ENCODE peak calls at places on chromosomes 3 and 15, in five cellular contexts. One of them, this sample, is unnamed.

GRCh38 chr15:65903296-65904073 is 34.2 kb downstream of the RAB11A start:
- DNase-seq in GM12878: no peak
- DNase-seq in mesendoderm: peak; percentile 73
- DNase-seq in GM23338: no peak
- DNase-seq in GM23248: no peak
- DNase-seq in this sample: no peak

GRCh38 chr3:138118863-138119766 is 3.7 kb upstream of the DZIP1L start:
- DNase-seq in mesendoderm: peak; percentile 91
- DNase-seq in GM23338: peak; percentile 93
- DNase-seq in GM12878: peak; percentile 25
- DNase-seq in GM23248: peak; percentile 81
- DNase-seq in this sample: peak; percentile 77

GRCh38 chr15:63531586-63531985 is 27.2 kb downstream of the USP3 start:
- DNase-seq in GM23338: peak; percentile 70
- DNase-seq in GM23248: no peak
- DNase-seq in mesendoderm: peak; percentile 42
- DNase-seq in GM12878: no peak
- DNase-seq in this sample: no peak

GRCh38 chr15:101134780-101135179 is 117.1 kb downstream of the CHSY1 start:
- DNase-seq in mesendoderm: no peak
- DNase-seq in GM12878: no peak
- DNase-seq in GM23248: no peak
- DNase-seq in GM23338: no peak
- DNase-seq in this sample: no peak

GRCh38 chr15:68730491-68731317 is 90.0 kb downstream of the ANP32A start:
- DNase-seq in GM23248: peak; percentile 68
- DNase-seq in GM12878: no peak
- DNase-seq in GM23338: peak; percentile 78
- DNase-seq in mesendoderm: peak; percentile 81
- DNase-seq in this sample: peak; percentile 76

GRCh38 chr15:29066310-29066709 is 180.5 kb downstream of the APBA2 start:
- DNase-seq in GM23338: no peak
- DNase-seq in mesendoderm: no peak
- DNase-seq in GM12878: no peak
- DNase-seq in GM23248: no peak
- DNase-seq in this sample: no peak

GRCh38 chr3:41007399-41007798 is 191.9 kb upstream of the CTNNB1 start:
- DNase-seq in GM23248: no peak
- DNase-seq in GM23338: no peak
- DNase-seq in GM12878: no peak
- DNase-seq in mesendoderm: no peak
- DNase-seq in this sample: no peak

GRCh38 chr3:193933451-193933850 is 202.5 kb upstream of the HES1 start:
- DNase-seq in mesendoderm: no peak
- DNase-seq in GM23338: no peak
- DNase-seq in GM12878: no peak
- DNase-seq in GM23248: no peak
- DNase-seq in this sample: no peak

GRCh38 chr15:71629147-71629760 is 181.1 kb upstream of the NR2E3 start:
- DNase-seq in GM23338: peak; percentile 21
- DNase-seq in mesendoderm: peak; percentile 54
- DNase-seq in GM23248: no peak
- DNase-seq in GM12878: no peak
- DNase-seq in this sample: no peak

GRCh38 chr3:62049033-62049432 is 324.3 kb downstream of the FEZF2 start:
- DNase-seq in GM23338: no peak
- DNase-seq in GM12878: no peak
- DNase-seq in mesendoderm: no peak
- DNase-seq in GM23248: no peak
- DNase-seq in this sample: no peak

GRCh38 chr3:187321766-187322165 is 30.2 kb upstream of the MASP1 start:
- DNase-seq in GM23248: no peak
- DNase-seq in mesendoderm: no peak
- DNase-seq in GM23338: no peak
- DNase-seq in GM12878: no peak
- DNase-seq in this sample: no peak

GRCh38 chr3:116863842-116864626 is 154.5 kb downstream of the TUSC7 start:
- DNase-seq in GM12878: peak; percentile 17
- DNase-seq in GM23248: peak; percentile 64
- DNase-seq in GM23338: peak; percentile 75
- DNase-seq in mesendoderm: peak; percentile 80
- DNase-seq in this sample: peak; percentile 79

GRCh38 chr3:12986986-12987385 is 86.2 kb downstream of the IQSEC1 start:
- DNase-seq in mesendoderm: no peak
- DNase-seq in GM12878: no peak
- DNase-seq in GM23338: no peak
- DNase-seq in GM23248: no peak
- DNase-seq in this sample: no peak

GRCh38 chr3:17935217-17935616 is 192.8 kb upstream of the TBC1D5 start:
- DNase-seq in GM23248: no peak
- DNase-seq in mesendoderm: no peak
- DNase-seq in GM23338: no peak
- DNase-seq in GM12878: no peak
- DNase-seq in this sample: no peak

GRCh38 chr3:171302009-171302408 is 158.2 kb downstream of the TNIK start:
- DNase-seq in GM12878: no peak
- DNase-seq in mesendoderm: no peak
- DNase-seq in GM23248: no peak
- DNase-seq in GM23338: no peak
- DNase-seq in this sample: no peak

GRCh38 chr3:171309906-171310359 is 150.3 kb downstream of the TNIK start:
- DNase-seq in GM12878: no peak
- DNase-seq in mesendoderm: peak; percentile 36
- DNase-seq in GM23338: no peak
- DNase-seq in GM23248: peak; percentile 82
- DNase-seq in this sample: peak; percentile 76

GRCh38 chr3:171307988-171308387 is 152.2 kb downstream of the TNIK start:
- DNase-seq in mesendoderm: no peak
- DNase-seq in GM12878: no peak
- DNase-seq in GM23248: no peak
- DNase-seq in GM23338: no peak
- DNase-seq in this sample: no peak

GRCh38 chr3:171311784-171312183 is 148.4 kb downstream of the TNIK start:
- DNase-seq in GM23248: no peak
- DNase-seq in mesendoderm: no peak
- DNase-seq in GM23338: no peak
- DNase-seq in GM12878: no peak
- DNase-seq in this sample: peak; percentile 68

DNA sequence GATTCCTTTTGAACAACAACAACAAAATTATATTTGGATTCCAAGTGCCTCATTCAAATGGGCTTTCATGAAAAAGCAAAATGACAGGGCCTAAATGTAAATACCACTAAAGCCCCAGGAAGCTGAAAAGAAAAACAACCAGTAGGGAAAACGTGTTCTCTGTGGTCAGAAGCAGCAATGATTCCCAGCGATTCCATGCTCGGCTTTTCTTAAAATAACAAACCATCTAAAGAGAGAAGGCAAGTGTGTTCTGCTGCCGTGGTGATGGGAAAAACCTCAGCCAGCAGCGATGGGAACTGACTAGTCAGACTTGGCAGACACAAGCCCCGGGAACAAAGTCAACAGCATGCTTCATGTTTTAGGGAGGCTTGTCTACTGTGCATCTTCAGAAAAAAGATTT is 153.6 kb downstream of the TNIK start:
- DNase-seq in GM23338: peak; percentile 16
- DNase-seq in GM23248: peak; percentile 91
- DNase-seq in mesendoderm: no peak
- DNase-seq in GM12878: no peak
- DNase-seq in this sample: peak; percentile 90
- H3K4me2 ChIP-seq in GM23338: no peak overlapping the region
- H3K4me2 ChIP-seq in GM23248: peak overlapping the region; percentile 55
- H3K4me2 ChIP-seq in mesendoderm: no peak overlapping the region
- H3K4me2 ChIP-seq in GM12878: no peak overlapping the region
- H3K4me2 ChIP-seq in this sample: peak overlapping the region; percentile 37

GRCh38 chr3:42652251-42652610 is 1.3 kb upstream of the ZBTB47 start:
- DNase-seq in GM12878: no peak
- DNase-seq in GM23248: peak; percentile 34
- DNase-seq in mesendoderm: no peak
- DNase-seq in GM23338: no peak
- DNase-seq in this sample: no peak
- H3K4me2 ChIP-seq in GM12878: peak overlapping the region; percentile 90
- H3K4me2 ChIP-seq in GM23248: peak overlapping the region; percentile 85
- H3K4me2 ChIP-seq in mesendoderm: no peak overlapping the region
- H3K4me2 ChIP-seq in GM23338: peak overlapping the region; percentile 90
- H3K4me2 ChIP-seq in this sample: peak overlapping the region; percentile 79

GRCh38 chr3:77414881-77415280 is 375.0 kb downstream of the ROBO2 start:
- DNase-seq in GM23248: no peak
- DNase-seq in GM23338: no peak
- DNase-seq in mesendoderm: no peak
- DNase-seq in GM12878: no peak
- DNase-seq in this sample: no peak

GRCh38 chr3:77412591-77412990 is 372.7 kb downstream of the ROBO2 start:
- DNase-seq in mesendoderm: peak; percentile 13
- DNase-seq in GM12878: no peak
- DNase-seq in GM23338: no peak
- DNase-seq in GM23248: peak; percentile 32
- DNase-seq in this sample: no peak

GRCh38 chr3:77411334-77411733 is 371.4 kb downstream of the ROBO2 start:
- DNase-seq in GM23338: no peak
- DNase-seq in mesendoderm: no peak
- DNase-seq in GM23248: no peak
- DNase-seq in GM12878: no peak
- DNase-seq in this sample: no peak

GRCh38 chr3:77407454-77407853 is 367.6 kb downstream of the ROBO2 start:
- DNase-seq in GM12878: no peak
- DNase-seq in GM23248: no peak
- DNase-seq in GM23338: no peak
- DNase-seq in mesendoderm: peak; percentile 30
- DNase-seq in this sample: no peak

DNA sequence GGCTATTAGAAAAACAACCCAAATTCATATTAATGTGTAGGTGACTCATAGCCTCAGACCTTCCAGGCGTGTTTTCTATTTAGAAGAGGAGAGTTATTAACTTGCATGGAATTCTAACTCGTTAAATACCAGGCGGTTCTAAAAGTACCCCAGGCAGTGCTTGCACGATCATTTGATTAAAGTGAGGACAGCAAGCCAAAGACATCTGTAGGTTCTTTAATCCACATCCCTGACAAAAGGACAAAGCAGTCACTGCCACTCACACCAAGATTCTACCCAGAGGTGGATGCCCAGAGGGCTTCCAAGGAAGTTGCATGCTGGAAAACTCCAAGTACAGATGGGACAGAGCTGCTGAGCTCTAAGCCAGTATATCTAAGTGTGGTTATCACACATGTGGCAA is 372.1 kb downstream of the ROBO2 start:
- DNase-seq in GM23338: no peak
- DNase-seq in mesendoderm: peak; percentile 11
- DNase-seq in GM23248: peak; percentile 68
- DNase-seq in GM12878: no peak
- DNase-seq in this sample: no peak
- H3K4me2 ChIP-seq in GM23338: no peak overlapping the region
- H3K4me2 ChIP-seq in mesendoderm: no peak overlapping the region
- H3K4me2 ChIP-seq in GM23248: peak overlapping the region; percentile 45
- H3K4me2 ChIP-seq in GM12878: no peak overlapping the region
- H3K4me2 ChIP-seq in this sample: no peak overlapping the region

GRCh38 chr3:195259564-195260285 is 11.2 kb downstream of the XXYLT1 start:
- DNase-seq in GM12878: peak; percentile 69
- DNase-seq in GM23248: peak; percentile 97
- DNase-seq in GM23338: peak; percentile 95
- DNase-seq in mesendoderm: peak; percentile 93
- DNase-seq in this sample: peak; percentile 96

GRCh38 chr3:195258449-195259145 is 12.4 kb downstream of the XXYLT1 start:
- DNase-seq in GM23338: no peak
- DNase-seq in GM12878: no peak
- DNase-seq in GM23248: no peak
- DNase-seq in mesendoderm: no peak
- DNase-seq in this sample: peak; percentile 45

GRCh38 chr3:195257454-195258448 is 13.2 kb downstream of the XXYLT1 start:
- DNase-seq in mesendoderm: no peak
- DNase-seq in GM12878: no peak
- DNase-seq in GM23338: no peak
- DNase-seq in GM23248: no peak
- DNase-seq in this sample: no peak

GRCh38 chr3:195260286-195260905 is 10.6 kb downstream of the XXYLT1 start:
- DNase-seq in mesendoderm: peak; percentile 82
- DNase-seq in GM23338: peak; percentile 84
- DNase-seq in GM12878: no peak
- DNase-seq in GM23248: peak; percentile 29
- DNase-seq in this sample: peak; percentile 53

DNA sequence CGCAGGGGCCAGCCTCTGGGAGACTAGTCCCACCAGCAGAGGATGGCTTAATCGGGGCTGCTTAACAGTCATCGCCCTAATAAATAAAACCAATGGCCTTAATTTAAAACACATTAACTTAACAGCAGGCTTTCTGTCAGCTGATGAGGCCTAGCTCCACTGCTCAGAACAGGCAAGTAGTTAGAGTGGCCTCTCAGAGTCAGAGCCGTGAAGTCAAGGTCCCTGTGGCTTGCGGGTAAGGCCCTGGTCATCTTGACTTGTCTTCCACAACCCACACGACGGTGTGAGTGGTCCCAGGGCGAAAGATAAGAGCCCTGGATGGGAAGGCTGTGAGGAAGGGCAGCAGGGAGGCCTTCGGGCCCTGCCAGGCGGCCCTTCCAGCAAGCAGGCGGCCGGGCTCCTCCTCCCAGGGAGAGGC is 11.8 kb downstream of the XXYLT1 start:
- DNase-seq in GM23248: peak; percentile 76
- DNase-seq in GM12878: no peak
- DNase-seq in GM23338: no peak
- DNase-seq in mesendoderm: peak; percentile 79
- DNase-seq in this sample: peak; percentile 69
- H3K4me2 ChIP-seq in GM23248: peak overlapping the region; percentile 68
- H3K4me2 ChIP-seq in GM12878: peak overlapping the region; percentile 67
- H3K4me2 ChIP-seq in GM23338: peak overlapping the region; percentile 86
- H3K4me2 ChIP-seq in mesendoderm: peak overlapping the region; percentile 61
- H3K4me2 ChIP-seq in this sample: peak overlapping the region; percentile 39

DNA sequence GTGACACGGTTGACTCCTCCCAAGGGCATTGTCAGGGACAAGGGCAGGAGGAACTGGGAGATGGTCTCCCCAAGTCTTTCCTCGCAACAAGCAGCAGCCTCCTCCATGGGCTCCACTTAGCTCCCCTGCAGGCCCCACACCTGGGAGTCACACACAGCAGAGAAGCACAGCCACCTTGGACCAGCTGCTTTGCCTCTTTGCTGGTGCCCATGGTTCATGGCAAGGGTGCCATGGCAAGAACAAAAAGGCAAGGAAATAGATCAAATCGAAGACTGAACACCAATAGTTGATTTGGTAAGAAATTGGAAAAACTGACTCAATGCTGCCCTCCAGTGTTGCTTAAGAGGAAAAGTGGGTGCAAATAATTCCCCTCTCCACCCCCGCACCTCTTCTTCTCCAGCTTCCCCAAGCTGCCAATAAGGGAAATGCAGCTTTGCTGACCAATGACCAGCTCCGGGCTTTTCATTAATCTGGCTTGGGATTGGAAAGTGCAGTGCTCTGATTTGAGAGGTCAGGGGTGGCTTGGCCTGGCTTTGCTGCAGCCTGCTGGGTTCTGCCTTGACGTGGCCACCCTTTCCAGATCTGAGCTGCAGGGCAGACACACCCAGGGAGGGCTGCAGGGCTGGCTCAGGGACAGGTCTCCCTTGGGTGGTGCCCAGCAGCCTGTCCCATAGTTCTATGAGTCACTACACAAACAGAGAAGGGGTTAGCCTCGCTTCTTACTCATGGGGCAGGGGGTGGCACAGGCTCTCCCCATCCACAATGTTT is 162.0 kb downstream of the KLF13 start:
- DNase-seq in mesendoderm: peak; percentile 89
- DNase-seq in GM23248: peak; percentile 94
- DNase-seq in GM12878: peak; percentile 78
- DNase-seq in GM23338: peak; percentile 90
- DNase-seq in this sample: peak; percentile 81
- H3K4me2 ChIP-seq in mesendoderm: no peak overlapping the region
- H3K4me2 ChIP-seq in GM23248: peak overlapping the region; percentile 50
- H3K4me2 ChIP-seq in GM12878: peak overlapping the region; percentile 70
- H3K4me2 ChIP-seq in GM23338: no peak overlapping the region
- H3K4me2 ChIP-seq in this sample: no peak overlapping the region

GRCh38 chr15:77599899-77600298 is 32.8 kb downstream of the LINGO1 start:
- DNase-seq in GM12878: no peak
- DNase-seq in mesendoderm: peak; percentile 87
- DNase-seq in GM23248: peak; percentile 22
- DNase-seq in GM23338: peak; percentile 75
- DNase-seq in this sample: peak; percentile 33
- H3K4me2 ChIP-seq in GM12878: no peak overlapping the region
- H3K4me2 ChIP-seq in mesendoderm: no peak overlapping the region
- H3K4me2 ChIP-seq in GM23248: no peak overlapping the region
- H3K4me2 ChIP-seq in GM23338: no peak overlapping the region
- H3K4me2 ChIP-seq in this sample: no peak overlapping the region

This sample was measured in endothelial cell of umbilical vein.